ENCODE peak calls at places on chromosomes 3 and 15, in seven cellular contexts. One of them, this sample, is unnamed.

GRCh38 chr3:64331605-64332004 is 106.3 kb upstream of the PRICKLE2 start:
- DNase-seq in H1: no peak
- DNase-seq in HCT116: no peak
- DNase-seq in K562: no peak
- DNase-seq in HepG2: no peak
- DNase-seq in SK-N-SH: no peak
- DNase-seq in GM12878: no peak
- DNase-seq in this sample: peak

GRCh38 chr3:39126532-39127071 is 19.1 kb downstream of the TTC21A start:
- DNase-seq in SK-N-SH: peak
- DNase-seq in HCT116: no peak
- DNase-seq in H1: no peak
- DNase-seq in HepG2: peak
- DNase-seq in K562: peak
- DNase-seq in GM12878: no peak
- DNase-seq in this sample: no peak

GRCh38 chr3:193814166-193814565 is 221.2 kb downstream of the OPA1 start:
- DNase-seq in H1: no peak
- DNase-seq in HepG2: no peak
- DNase-seq in K562: no peak
- DNase-seq in GM12878: no peak
- DNase-seq in HCT116: no peak
- DNase-seq in SK-N-SH: no peak
- DNase-seq in this sample: no peak

GRCh38 chr3:197030379-197031314 is 1.0 kb upstream of the MELTF start:
- DNase-seq in GM12878: no peak
- DNase-seq in SK-N-SH: no peak
- DNase-seq in H1: no peak
- DNase-seq in HCT116: no peak
- DNase-seq in HepG2: no peak
- DNase-seq in K562: peak
- DNase-seq in this sample: peak

GRCh38 chr15:51288143-51289065 is 50.0 kb downstream of the CYP19A1 start:
- DNase-seq in HepG2: peak
- DNase-seq in HCT116: no peak
- DNase-seq in SK-N-SH: no peak
- DNase-seq in GM12878: no peak
- DNase-seq in K562: no peak
- DNase-seq in H1: no peak
- DNase-seq in this sample: no peak

GRCh38 chr15:90142216-90143175 is 40.2 kb upstream of the IDH2 start:
- DNase-seq in H1: no peak
- DNase-seq in HepG2: no peak
- DNase-seq in HCT116: no peak
- DNase-seq in GM12878: no peak
- DNase-seq in SK-N-SH: no peak
- DNase-seq in K562: peak
- DNase-seq in this sample: no peak

GRCh38 chr3:188233320-188233719 is 79.4 kb downstream of the LPP start:
- DNase-seq in SK-N-SH: no peak
- DNase-seq in H1: no peak
- DNase-seq in HepG2: no peak
- DNase-seq in HCT116: no peak
- DNase-seq in K562: no peak
- DNase-seq in GM12878: no peak
- DNase-seq in this sample: no peak

GRCh38 chr3:4071481-4072184 is 231.5 kb upstream of the SETMAR start:
- DNase-seq in K562: no peak
- DNase-seq in GM12878: no peak
- DNase-seq in SK-N-SH: no peak
- DNase-seq in HCT116: no peak
- DNase-seq in H1: peak
- DNase-seq in HepG2: no peak
- DNase-seq in this sample: peak

GRCh38 chr15:64247906-64248541 is 85.2 kb upstream of the PPIB start:
- DNase-seq in H1: peak
- DNase-seq in HCT116: peak
- DNase-seq in SK-N-SH: peak
- DNase-seq in GM12878: peak
- DNase-seq in HepG2: peak
- DNase-seq in K562: peak
- DNase-seq in this sample: peak

GRCh38 chr3:48088056-48088748 is 72.0 kb upstream of the MAP4 start:
- DNase-seq in HepG2: no peak
- DNase-seq in GM12878: no peak
- DNase-seq in K562: peak
- DNase-seq in HCT116: no peak
- DNase-seq in SK-N-SH: peak
- DNase-seq in H1: no peak
- DNase-seq in this sample: no peak

GRCh38 chr3:9916346-9916733 is 558 bp upstream of the IL17RC start:
- DNase-seq in SK-N-SH: no peak
- DNase-seq in GM12878: no peak
- DNase-seq in H1: no peak
- DNase-seq in HCT116: no peak
- DNase-seq in K562: no peak
- DNase-seq in HepG2: no peak
- DNase-seq in this sample: no peak

GRCh38 chr3:124834723-124835718 is 52.1 kb downstream of the ITGB5 start:
- DNase-seq in GM12878: peak
- DNase-seq in HCT116: peak
- DNase-seq in K562: no peak
- DNase-seq in H1: no peak
- DNase-seq in HepG2: peak
- DNase-seq in SK-N-SH: no peak
- DNase-seq in this sample: peak

GRCh38 chr3:11953350-11953749 is 50.8 kb upstream of the SYN2 start:
- DNase-seq in K562: no peak
- DNase-seq in HepG2: no peak
- DNase-seq in SK-N-SH: peak
- DNase-seq in HCT116: no peak
- DNase-seq in H1: no peak
- DNase-seq in GM12878: no peak
- DNase-seq in this sample: no peak

GRCh38 chr3:61832375-61833229 is 271.2 kb downstream of the PTPRG start:
- DNase-seq in SK-N-SH: no peak
- DNase-seq in HepG2: no peak
- DNase-seq in GM12878: no peak
- DNase-seq in H1: no peak
- DNase-seq in HCT116: no peak
- DNase-seq in K562: no peak
- DNase-seq in this sample: no peak

GRCh38 chr3:192467230-192468186 is 259.8 kb downstream of the FGF12 start:
- DNase-seq in HCT116: peak
- DNase-seq in GM12878: peak
- DNase-seq in H1: peak
- DNase-seq in K562: peak
- DNase-seq in HepG2: peak
- DNase-seq in SK-N-SH: peak
- DNase-seq in this sample: peak

GRCh38 chr15:37111427-37111717 is 11.0 kb upstream of the MEIS2 start:
- DNase-seq in SK-N-SH: no peak
- DNase-seq in HepG2: no peak
- DNase-seq in K562: no peak
- DNase-seq in H1: no peak
- DNase-seq in HCT116: no peak
- DNase-seq in GM12878: no peak
- DNase-seq in this sample: no peak

GRCh38 chr15:64690578-64691296 is 84.7 kb downstream of the RBPMS2 start:
- DNase-seq in H1: no peak
- DNase-seq in K562: no peak
- DNase-seq in GM12878: no peak
- DNase-seq in SK-N-SH: no peak
- DNase-seq in HCT116: no peak
- DNase-seq in HepG2: no peak
- DNase-seq in this sample: peak

GRCh38 chr15:70530035-70530499 is 233.3 kb downstream of the UACA start:
- DNase-seq in HCT116: no peak
- DNase-seq in HepG2: no peak
- DNase-seq in GM12878: no peak
- DNase-seq in H1: no peak
- DNase-seq in K562: no peak
- DNase-seq in SK-N-SH: no peak
- DNase-seq in this sample: no peak

DNA sequence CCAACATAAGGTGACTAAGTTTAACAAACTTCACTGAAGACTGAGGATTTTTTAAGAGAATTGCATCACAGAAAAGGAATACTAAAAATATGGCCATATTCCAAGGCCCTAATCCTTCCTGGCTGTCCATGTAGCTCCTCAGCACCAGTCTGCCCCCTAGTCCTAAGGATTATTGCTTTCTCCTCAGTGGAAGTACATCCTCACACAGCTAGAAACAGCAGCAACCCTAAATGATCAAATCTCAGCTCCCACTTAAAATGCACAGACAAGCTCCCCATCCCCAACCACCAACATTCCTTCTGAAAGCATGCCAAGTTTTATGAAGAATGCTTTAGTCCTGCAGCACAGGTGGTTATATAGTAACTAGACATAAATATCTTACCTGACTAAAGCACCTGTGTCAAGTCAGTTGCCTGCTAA is 14.7 kb downstream of the ST3GAL6 start:
- DNase-seq in K562: no peak
- DNase-seq in SK-N-SH: no peak
- DNase-seq in GM12878: no peak
- DNase-seq in HepG2: no peak
- DNase-seq in HCT116: no peak
- DNase-seq in H1: no peak
- DNase-seq in this sample: no peak
- TF ChIP-seq JUND in K562: no peak
- TF ChIP-seq JUND in SK-N-SH: no peak
- TF ChIP-seq JUND in GM12878: no peak
- TF ChIP-seq JUND in HepG2: no peak
- TF ChIP-seq JUND in HCT116: no peak
- TF ChIP-seq JUND in H1: no peak
- TF ChIP-seq JUND in this sample: no peak

GRCh38 chr3:119613201-119613600 is 15.5 kb downstream of the PLA1A start:
- DNase-seq in HCT116: no peak
- DNase-seq in GM12878: no peak
- DNase-seq in K562: no peak
- DNase-seq in SK-N-SH: no peak
- DNase-seq in H1: no peak
- DNase-seq in HepG2: no peak
- DNase-seq in this sample: no peak
- TF ChIP-seq JUND in HCT116: no peak
- TF ChIP-seq JUND in GM12878: no peak
- TF ChIP-seq JUND in K562: no peak
- TF ChIP-seq JUND in SK-N-SH: no peak
- TF ChIP-seq JUND in H1: no peak
- TF ChIP-seq JUND in HepG2: no peak
- TF ChIP-seq JUND in this sample: no peak

GRCh38 chr15:38267416-38268022 is 14.9 kb downstream of the SPRED1 start:
- DNase-seq in H1: no peak
- DNase-seq in HCT116: no peak
- DNase-seq in K562: no peak
- DNase-seq in SK-N-SH: no peak
- DNase-seq in HepG2: no peak
- DNase-seq in GM12878: no peak
- DNase-seq in this sample: no peak
- TF ChIP-seq JUND in H1: no peak
- TF ChIP-seq JUND in HCT116: no peak
- TF ChIP-seq JUND in K562: no peak
- TF ChIP-seq JUND in SK-N-SH: no peak
- TF ChIP-seq JUND in HepG2: no peak
- TF ChIP-seq JUND in GM12878: no peak
- TF ChIP-seq JUND in this sample: no peak

GRCh38 chr3:41198526-41198925 is 779 bp upstream of the CTNNB1 start:
- DNase-seq in H1: no peak
- DNase-seq in GM12878: no peak
- DNase-seq in K562: no peak
- DNase-seq in SK-N-SH: no peak
- DNase-seq in HepG2: peak
- DNase-seq in HCT116: no peak
- DNase-seq in this sample: peak
- TF ChIP-seq JUND in H1: no peak
- TF ChIP-seq JUND in GM12878: no peak
- TF ChIP-seq JUND in K562: no peak
- TF ChIP-seq JUND in SK-N-SH: no peak
- TF ChIP-seq JUND in HepG2: no peak
- TF ChIP-seq JUND in HCT116: no peak
- TF ChIP-seq JUND in this sample: no peak

GRCh38 chr15:84942456-84942855 is 39.2 kb upstream of the PDE8A start:
- DNase-seq in GM12878: no peak
- DNase-seq in SK-N-SH: no peak
- DNase-seq in H1: no peak
- DNase-seq in HepG2: no peak
- DNase-seq in HCT116: no peak
- DNase-seq in K562: no peak
- DNase-seq in this sample: no peak

GRCh38 chr15:84938726-84939125 is 42.9 kb upstream of the PDE8A start:
- DNase-seq in K562: no peak
- DNase-seq in SK-N-SH: no peak
- DNase-seq in GM12878: no peak
- DNase-seq in HCT116: no peak
- DNase-seq in H1: no peak
- DNase-seq in HepG2: no peak
- DNase-seq in this sample: no peak

GRCh38 chr15:84940399-84940798 is 41.3 kb upstream of the PDE8A start:
- DNase-seq in K562: no peak
- DNase-seq in GM12878: no peak
- DNase-seq in H1: no peak
- DNase-seq in SK-N-SH: no peak
- DNase-seq in HCT116: no peak
- DNase-seq in HepG2: no peak
- DNase-seq in this sample: no peak

GRCh38 chr15:84934942-84935729 is 46.5 kb upstream of the PDE8A start:
- DNase-seq in HepG2: peak
- DNase-seq in HCT116: no peak
- DNase-seq in SK-N-SH: no peak
- DNase-seq in H1: no peak
- DNase-seq in K562: no peak
- DNase-seq in GM12878: no peak
- DNase-seq in this sample: peak

GRCh38 chr15:84937144-84937543 is 44.5 kb upstream of the PDE8A start:
- DNase-seq in K562: peak
- DNase-seq in SK-N-SH: no peak
- DNase-seq in HepG2: no peak
- DNase-seq in H1: no peak
- DNase-seq in HCT116: no peak
- DNase-seq in GM12878: no peak
- DNase-seq in this sample: no peak
- TF ChIP-seq JUND in K562: no peak
- TF ChIP-seq JUND in SK-N-SH: no peak
- TF ChIP-seq JUND in HepG2: no peak
- TF ChIP-seq JUND in H1: no peak
- TF ChIP-seq JUND in HCT116: no peak
- TF ChIP-seq JUND in GM12878: no peak
- TF ChIP-seq JUND in this sample: no peak